ENCODE peak calls at places on chromosomes 7 and 10, in ten cellular contexts. One of them, this sample, is unnamed.

GRCh38 chr10:126160571-126160970 is 227.7 kb downstream of the ADAM12 start:
- DNase-seq in BJ: no peak
- DNase-seq in progenitor cell of endocrine pancreas: no peak
- DNase-seq in astrocyte of the spinal cord: no peak
- DNase-seq in body of pancreas: no peak
- DNase-seq in lung microvascular endothelial cell: no peak
- DNase-seq in GM23248: no peak
- DNase-seq in CD8-positive, alpha-beta memory T cell: no peak
- DNase-seq in stimulated activated CD4-positive, alpha-beta T cell treated with anti-CD3 and anti-CD28 coated beads, TNF-alpha, amount 100 ng/mL, for 48 hours: no peak
- DNase-seq in tibial artery: no peak
- DNase-seq in this sample: no peak

GRCh38 chr7:43569424-43569823 is 13.5 kb upstream of the STK17A start:
- DNase-seq in BJ: peak
- DNase-seq in progenitor cell of endocrine pancreas: no peak
- DNase-seq in astrocyte of the spinal cord: peak
- DNase-seq in body of pancreas: no peak
- DNase-seq in lung microvascular endothelial cell: no peak
- DNase-seq in GM23248: peak
- DNase-seq in CD8-positive, alpha-beta memory T cell: no peak
- DNase-seq in stimulated activated CD4-positive, alpha-beta T cell treated with anti-CD3 and anti-CD28 coated beads, TNF-alpha, amount 100 ng/mL, for 48 hours: no peak
- DNase-seq in tibial artery: no peak
- DNase-seq in this sample: peak

GRCh38 chr10:110609592-110609991 is 34.5 kb upstream of the RBM20 start:
- DNase-seq in BJ: no peak
- DNase-seq in progenitor cell of endocrine pancreas: no peak
- DNase-seq in astrocyte of the spinal cord: no peak
- DNase-seq in body of pancreas: no peak
- DNase-seq in lung microvascular endothelial cell: no peak
- DNase-seq in GM23248: no peak
- DNase-seq in CD8-positive, alpha-beta memory T cell: no peak
- DNase-seq in stimulated activated CD4-positive, alpha-beta T cell treated with anti-CD3 and anti-CD28 coated beads, TNF-alpha, amount 100 ng/mL, for 48 hours: no peak
- DNase-seq in tibial artery: no peak
- DNase-seq in this sample: peak

GRCh38 chr10:1633783-1634182 is 103.5 kb downstream of the ADARB2 start:
- DNase-seq in BJ: no peak
- DNase-seq in progenitor cell of endocrine pancreas: no peak
- DNase-seq in astrocyte of the spinal cord: no peak
- DNase-seq in body of pancreas: no peak
- DNase-seq in lung microvascular endothelial cell: no peak
- DNase-seq in GM23248: no peak
- DNase-seq in CD8-positive, alpha-beta memory T cell: no peak
- DNase-seq in stimulated activated CD4-positive, alpha-beta T cell treated with anti-CD3 and anti-CD28 coated beads, TNF-alpha, amount 100 ng/mL, for 48 hours: no peak
- DNase-seq in tibial artery: no peak
- DNase-seq in this sample: no peak

GRCh38 chr10:6108631-6109443 is 20.0 kb downstream of the RBM17 start:
- DNase-seq in BJ: no peak
- DNase-seq in progenitor cell of endocrine pancreas: no peak
- DNase-seq in astrocyte of the spinal cord: peak
- DNase-seq in body of pancreas: no peak
- DNase-seq in lung microvascular endothelial cell: peak
- DNase-seq in GM23248: peak
- DNase-seq in CD8-positive, alpha-beta memory T cell: peak
- DNase-seq in stimulated activated CD4-positive, alpha-beta T cell treated with anti-CD3 and anti-CD28 coated beads, TNF-alpha, amount 100 ng/mL, for 48 hours: no peak
- DNase-seq in tibial artery: no peak
- DNase-seq in this sample: peak

GRCh38 chr7:129017264-129017663 is 37.6 kb downstream of the TNPO3 start:
- DNase-seq in BJ: no peak
- DNase-seq in progenitor cell of endocrine pancreas: no peak
- DNase-seq in astrocyte of the spinal cord: no peak
- DNase-seq in body of pancreas: no peak
- DNase-seq in lung microvascular endothelial cell: no peak
- DNase-seq in GM23248: no peak
- DNase-seq in CD8-positive, alpha-beta memory T cell: no peak
- DNase-seq in stimulated activated CD4-positive, alpha-beta T cell treated with anti-CD3 and anti-CD28 coated beads, TNF-alpha, amount 100 ng/mL, for 48 hours: no peak
- DNase-seq in tibial artery: no peak
- DNase-seq in this sample: no peak

GRCh38 chr7:70092314-70093303 is 494.3 kb downstream of the AUTS2 start:
- DNase-seq in BJ: peak
- DNase-seq in progenitor cell of endocrine pancreas: no peak
- DNase-seq in astrocyte of the spinal cord: peak
- DNase-seq in body of pancreas: no peak
- DNase-seq in lung microvascular endothelial cell: no peak
- DNase-seq in GM23248: no peak
- DNase-seq in CD8-positive, alpha-beta memory T cell: no peak
- DNase-seq in stimulated activated CD4-positive, alpha-beta T cell treated with anti-CD3 and anti-CD28 coated beads, TNF-alpha, amount 100 ng/mL, for 48 hours: no peak
- DNase-seq in tibial artery: no peak
- DNase-seq in this sample: peak

GRCh38 chr7:79806161-79806734 is 328.4 kb upstream of the GNAI1 start:
- DNase-seq in BJ: no peak
- DNase-seq in progenitor cell of endocrine pancreas: no peak
- DNase-seq in astrocyte of the spinal cord: peak
- DNase-seq in body of pancreas: no peak
- DNase-seq in lung microvascular endothelial cell: peak
- DNase-seq in GM23248: peak
- DNase-seq in CD8-positive, alpha-beta memory T cell: no peak
- DNase-seq in stimulated activated CD4-positive, alpha-beta T cell treated with anti-CD3 and anti-CD28 coated beads, TNF-alpha, amount 100 ng/mL, for 48 hours: no peak
- DNase-seq in tibial artery: no peak
- DNase-seq in this sample: no peak

GRCh38 chr7:102300643-102301211 is 14.1 kb downstream of the SH2B2 start:
- DNase-seq in BJ: no peak
- DNase-seq in progenitor cell of endocrine pancreas: no peak
- DNase-seq in astrocyte of the spinal cord: no peak
- DNase-seq in body of pancreas: no peak
- DNase-seq in lung microvascular endothelial cell: peak
- DNase-seq in GM23248: no peak
- DNase-seq in CD8-positive, alpha-beta memory T cell: no peak
- DNase-seq in stimulated activated CD4-positive, alpha-beta T cell treated with anti-CD3 and anti-CD28 coated beads, TNF-alpha, amount 100 ng/mL, for 48 hours: no peak
- DNase-seq in tibial artery: no peak
- DNase-seq in this sample: no peak

GRCh38 chr7:150988230-150989226 is 2.3 kb upstream of the NOS3 start:
- DNase-seq in BJ: no peak
- DNase-seq in progenitor cell of endocrine pancreas: peak
- DNase-seq in astrocyte of the spinal cord: no peak
- DNase-seq in body of pancreas: no peak
- DNase-seq in lung microvascular endothelial cell: peak
- DNase-seq in GM23248: peak
- DNase-seq in CD8-positive, alpha-beta memory T cell: peak
- DNase-seq in stimulated activated CD4-positive, alpha-beta T cell treated with anti-CD3 and anti-CD28 coated beads, TNF-alpha, amount 100 ng/mL, for 48 hours: peak
- DNase-seq in tibial artery: peak
- DNase-seq in this sample: peak

This sample was measured in RPMI7951.